ENCODE peak calls at places on chromosomes 7 and 10, in four cellular contexts. One of them, this sample, is unnamed.

GRCh38 chr7:56007891-56008290 is 43.4 kb downstream of the PSPH start:
- DNase-seq in dorsolateral prefrontal cortex: peak; percentile 41
- DNase-seq in lower lobe of right lung: no peak
- DNase-seq in transverse colon: no peak
- DNase-seq in this sample: no peak

GRCh38 chr10:63703113-63703670 is 182.0 kb downstream of the REEP3 start:
- DNase-seq in dorsolateral prefrontal cortex: no peak
- DNase-seq in lower lobe of right lung: no peak
- DNase-seq in transverse colon: no peak
- DNase-seq in this sample: no peak

GRCh38 chr7:103065666-103066065 is 8.9 kb downstream of the FBXL13 start:
- DNase-seq in dorsolateral prefrontal cortex: no peak
- DNase-seq in lower lobe of right lung: no peak
- DNase-seq in transverse colon: peak; percentile 21
- DNase-seq in this sample: no peak

GRCh38 chr10:86366033-86366901 is at the start of gene GRID1:
- DNase-seq in dorsolateral prefrontal cortex: peak; percentile 57
- DNase-seq in lower lobe of right lung: peak; percentile 51
- DNase-seq in transverse colon: no peak
- DNase-seq in this sample: no peak

GRCh38 chr7:27189560-27190283 is 4.7 kb upstream of the HOXA11 start:
- DNase-seq in dorsolateral prefrontal cortex: no peak
- DNase-seq in lower lobe of right lung: no peak
- DNase-seq in transverse colon: peak; percentile 41
- DNase-seq in this sample: no peak

GRCh38 chr10:74949024-74949423 is 122.6 kb downstream of the KAT6B start:
- DNase-seq in dorsolateral prefrontal cortex: no peak
- DNase-seq in lower lobe of right lung: no peak
- DNase-seq in transverse colon: no peak
- DNase-seq in this sample: no peak

GRCh38 chr10:122490786-122491680 is 29.7 kb downstream of the HTRA1 start:
- DNase-seq in dorsolateral prefrontal cortex: no peak
- DNase-seq in lower lobe of right lung: no peak
- DNase-seq in transverse colon: peak; percentile 28
- DNase-seq in this sample: no peak

GRCh38 chr7:112855227-112855626 is 65.0 kb upstream of the TMEM168 start:
- DNase-seq in dorsolateral prefrontal cortex: no peak
- DNase-seq in lower lobe of right lung: no peak
- DNase-seq in transverse colon: no peak
- DNase-seq in this sample: no peak

GRCh38 chr7:143305423-143306070 is 10.4 kb upstream of the CLCN1 start:
- DNase-seq in dorsolateral prefrontal cortex: peak; percentile 83
- DNase-seq in lower lobe of right lung: peak; percentile 86
- DNase-seq in transverse colon: peak; percentile 90
- DNase-seq in this sample: no peak

GRCh38 chr7:156515911-156516790 is 124.4 kb upstream of the RNF32 start:
- DNase-seq in dorsolateral prefrontal cortex: peak; percentile 20
- DNase-seq in lower lobe of right lung: no peak
- DNase-seq in transverse colon: peak; percentile 26
- DNase-seq in this sample: no peak

GRCh38 chr7:17521437-17521836 is 223.0 kb downstream of the AHR start:
- DNase-seq in dorsolateral prefrontal cortex: no peak
- DNase-seq in lower lobe of right lung: no peak
- DNase-seq in transverse colon: no peak
- DNase-seq in this sample: no peak

GRCh38 chr10:113463777-113464176 is 89.1 kb upstream of the HABP2 start:
- DNase-seq in dorsolateral prefrontal cortex: no peak
- DNase-seq in lower lobe of right lung: no peak
- DNase-seq in transverse colon: no peak
- DNase-seq in this sample: no peak

GRCh38 chr10:481636-482035 is 207.8 kb downstream of the DIP2C start:
- DNase-seq in dorsolateral prefrontal cortex: no peak
- DNase-seq in lower lobe of right lung: no peak
- DNase-seq in transverse colon: no peak
- DNase-seq in this sample: no peak

GRCh38 chr7:134685250-134685649 is 38.6 kb downstream of the BPGM start:
- DNase-seq in dorsolateral prefrontal cortex: no peak
- DNase-seq in lower lobe of right lung: no peak
- DNase-seq in transverse colon: no peak
- DNase-seq in this sample: no peak

GRCh38 chr7:143237363-143237762 is 15.5 kb downstream of the TAS2R40 start:
- DNase-seq in dorsolateral prefrontal cortex: no peak
- DNase-seq in lower lobe of right lung: no peak
- DNase-seq in transverse colon: no peak
- DNase-seq in this sample: no peak

GRCh38 chr10:68501691-68502090 is 25.6 kb downstream of the SLC25A16 start:
- DNase-seq in dorsolateral prefrontal cortex: no peak
- DNase-seq in lower lobe of right lung: no peak
- DNase-seq in transverse colon: no peak
- DNase-seq in this sample: no peak

GRCh38 chr7:30728591-30729100 is 23.3 kb upstream of the INMT start:
- DNase-seq in dorsolateral prefrontal cortex: no peak
- DNase-seq in lower lobe of right lung: no peak
- DNase-seq in transverse colon: no peak
- DNase-seq in this sample: no peak

GRCh38 chr10:49177391-49178355 is 10.5 kb downstream of the TMEM273 start:
- DNase-seq in dorsolateral prefrontal cortex: peak; percentile 70
- DNase-seq in lower lobe of right lung: no peak
- DNase-seq in transverse colon: peak; percentile 24
- DNase-seq in this sample: peak; percentile 31

GRCh38 chr10:81472927-81473470 is 402.0 kb upstream of the NRG3 start:
- DNase-seq in dorsolateral prefrontal cortex: no peak
- DNase-seq in lower lobe of right lung: no peak
- DNase-seq in transverse colon: no peak
- DNase-seq in this sample: no peak

GRCh38 chr7:19413444-19413965 is 268.3 kb upstream of the FERD3L start:
- DNase-seq in dorsolateral prefrontal cortex: no peak
- DNase-seq in lower lobe of right lung: no peak
- DNase-seq in transverse colon: no peak
- DNase-seq in this sample: no peak

GRCh38 chr7:139620676-139621344 is 97.3 kb downstream of the CLEC2L start:
- DNase-seq in dorsolateral prefrontal cortex: peak; percentile 37
- DNase-seq in lower lobe of right lung: no peak
- DNase-seq in transverse colon: peak; percentile 49
- DNase-seq in this sample: no peak

GRCh38 chr10:97553575-97554100 is 18.9 kb upstream of the ANKRD2 start:
- DNase-seq in dorsolateral prefrontal cortex: peak; percentile 80
- DNase-seq in lower lobe of right lung: peak; percentile 80
- DNase-seq in transverse colon: peak; percentile 52
- DNase-seq in this sample: peak; percentile 19

GRCh38 chr10:75035975-75036708 is 75.3 kb upstream of the SAMD8 start:
- DNase-seq in dorsolateral prefrontal cortex: no peak
- DNase-seq in lower lobe of right lung: no peak
- DNase-seq in transverse colon: no peak
- DNase-seq in this sample: no peak

GRCh38 chr10:112875474-112876267 is 74.4 kb upstream of the TCF7L2 start:
- DNase-seq in dorsolateral prefrontal cortex: no peak
- DNase-seq in lower lobe of right lung: no peak
- DNase-seq in transverse colon: peak; percentile 51
- DNase-seq in this sample: peak; percentile 5

GRCh38 chr10:69873141-69873540 is 71.4 kb downstream of the COL13A1 start:
- DNase-seq in dorsolateral prefrontal cortex: no peak
- DNase-seq in lower lobe of right lung: no peak
- DNase-seq in transverse colon: no peak
- DNase-seq in this sample: no peak

GRCh38 chr7:87475359-87476178 is at the start of gene ABCB4:
- DNase-seq in dorsolateral prefrontal cortex: no peak
- DNase-seq in lower lobe of right lung: peak; percentile 41
- DNase-seq in transverse colon: peak; percentile 10
- DNase-seq in this sample: no peak

GRCh38 chr7:142909921-142910521 is 23.5 kb downstream of the TRPV5 start:
- DNase-seq in dorsolateral prefrontal cortex: no peak
- DNase-seq in lower lobe of right lung: no peak
- DNase-seq in transverse colon: no peak
- DNase-seq in this sample: no peak

GRCh38 chr10:10831085-10831484 is 186.6 kb upstream of the CELF2 start:
- DNase-seq in dorsolateral prefrontal cortex: no peak
- DNase-seq in lower lobe of right lung: peak; percentile 72
- DNase-seq in transverse colon: peak; percentile 27
- DNase-seq in this sample: peak; percentile 81

GRCh38 chr7:35676211-35676610 is 18.7 kb downstream of the HERPUD2 start:
- DNase-seq in dorsolateral prefrontal cortex: no peak
- DNase-seq in lower lobe of right lung: no peak
- DNase-seq in transverse colon: no peak
- DNase-seq in this sample: no peak

GRCh38 chr7:30816291-30817059 is 45.3 kb downstream of the MINDY4 start:
- DNase-seq in dorsolateral prefrontal cortex: no peak
- DNase-seq in lower lobe of right lung: no peak
- DNase-seq in transverse colon: no peak
- DNase-seq in this sample: no peak

GRCh38 chr7:22442187-22442886 is 57.7 kb downstream of the STEAP1B start:
- DNase-seq in dorsolateral prefrontal cortex: no peak
- DNase-seq in lower lobe of right lung: peak; percentile 49
- DNase-seq in transverse colon: no peak
- DNase-seq in this sample: no peak

GRCh38 chr10:3781458-3782098 is 3.4 kb downstream of the KLF6 start:
- DNase-seq in dorsolateral prefrontal cortex: no peak
- DNase-seq in lower lobe of right lung: peak; percentile 79
- DNase-seq in transverse colon: peak; percentile 68
- DNase-seq in this sample: no peak

GRCh38 chr10:77168861-77169260 is 468.7 kb downstream of the KCNMA1 start:
- DNase-seq in dorsolateral prefrontal cortex: no peak
- DNase-seq in lower lobe of right lung: no peak
- DNase-seq in transverse colon: no peak
- DNase-seq in this sample: no peak

GRCh38 chr10:22479419-22479818 is 134.1 kb downstream of the SPAG6 start:
- DNase-seq in dorsolateral prefrontal cortex: peak; percentile 75
- DNase-seq in lower lobe of right lung: no peak
- DNase-seq in transverse colon: no peak
- DNase-seq in this sample: no peak

GRCh38 chr10:132865236-132865635 is 77.1 kb downstream of the CFAP46 start:
- DNase-seq in dorsolateral prefrontal cortex: no peak
- DNase-seq in lower lobe of right lung: peak; percentile 20
- DNase-seq in transverse colon: peak; percentile 0
- DNase-seq in this sample: no peak

GRCh38 chr7:98400538-98401427 is at the start of gene BAIAP2L1:
- DNase-seq in dorsolateral prefrontal cortex: no peak
- DNase-seq in lower lobe of right lung: peak; percentile 93
- DNase-seq in transverse colon: peak; percentile 97
- DNase-seq in this sample: no peak

GRCh38 chr7:155227004-155227787 is 70.5 kb upstream of the INSIG1 start:
- DNase-seq in dorsolateral prefrontal cortex: no peak
- DNase-seq in lower lobe of right lung: no peak
- DNase-seq in transverse colon: no peak
- DNase-seq in this sample: no peak

DNA sequence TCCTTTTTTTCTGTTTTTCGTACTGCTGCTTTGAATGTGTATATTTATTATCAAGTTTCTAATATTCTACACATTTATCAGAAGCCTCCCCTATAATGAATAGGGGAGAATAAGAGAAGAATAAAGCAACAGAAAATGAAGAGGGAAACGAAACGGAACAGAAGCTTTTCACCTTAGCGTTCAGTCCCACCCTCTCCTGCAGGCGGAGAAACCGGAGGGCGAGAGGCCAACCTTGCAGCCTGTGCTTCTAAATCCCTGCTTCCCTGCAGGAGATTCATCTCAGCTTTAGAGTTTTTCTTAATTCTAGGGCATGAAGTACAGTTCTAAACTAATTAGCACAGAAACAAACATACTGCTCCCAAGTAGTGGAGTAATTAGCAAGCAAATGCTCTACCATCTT is 107.2 kb downstream of the CUBN start:
- DNase-seq in dorsolateral prefrontal cortex: no peak
- DNase-seq in lower lobe of right lung: no peak
- DNase-seq in transverse colon: no peak
- DNase-seq in this sample: no peak
- H3K27ac ChIP-seq in dorsolateral prefrontal cortex: peak overlapping the region; percentile 19
- H3K27ac ChIP-seq in lower lobe of right lung: peak overlapping the region; percentile 76
- H3K27ac ChIP-seq in transverse colon: peak overlapping the region; percentile 79
- H3K27ac ChIP-seq in this sample: no peak overlapping the region

DNA sequence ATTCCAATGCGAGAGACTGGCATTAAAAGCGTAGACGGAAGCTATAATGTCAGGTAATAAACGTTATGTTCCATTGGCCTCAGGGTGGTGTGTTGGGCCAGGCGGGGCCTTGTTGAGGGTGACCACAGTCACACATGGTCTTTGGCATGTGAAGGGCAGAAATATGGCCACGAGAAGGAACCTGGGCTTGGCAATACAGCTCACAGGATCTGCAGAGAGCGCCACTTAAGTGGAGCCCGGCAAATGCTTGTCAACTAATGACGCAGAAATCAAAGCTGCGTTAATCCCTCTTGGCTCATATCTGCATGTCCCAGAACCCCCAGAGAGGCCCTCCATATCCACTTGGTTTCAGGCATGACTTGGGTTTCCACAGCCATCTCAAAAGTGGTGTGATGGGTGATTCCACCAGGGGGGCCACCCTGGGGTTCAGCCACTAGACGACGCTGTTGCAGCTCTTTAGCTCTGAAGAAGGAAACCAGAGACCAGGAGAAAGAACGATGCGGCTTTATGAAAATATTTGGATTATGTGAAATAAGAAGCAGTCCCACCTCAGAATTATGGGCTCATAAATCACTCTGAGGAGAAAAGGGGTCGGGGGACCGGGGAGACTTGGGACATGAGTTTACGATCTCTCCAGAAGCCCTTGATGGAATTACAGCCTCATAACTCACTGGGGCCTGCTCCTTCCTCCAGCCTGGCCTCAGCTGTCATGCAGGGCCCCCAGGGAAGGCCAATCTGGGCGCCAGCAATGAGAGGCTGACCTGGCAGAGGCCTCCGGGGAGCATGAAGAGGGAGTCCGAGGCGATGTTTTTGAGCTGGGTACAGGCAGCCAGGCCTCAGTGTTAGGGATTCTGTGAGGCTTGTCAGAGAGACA is 462.5 kb downstream of the PLXNA4 start:
- DNase-seq in dorsolateral prefrontal cortex: no peak
- DNase-seq in lower lobe of right lung: no peak
- DNase-seq in transverse colon: no peak
- DNase-seq in this sample: no peak
- TF ChIP-seq CTCF in dorsolateral prefrontal cortex: no peak
- TF ChIP-seq CTCF in lower lobe of right lung: no peak
- TF ChIP-seq CTCF in transverse colon: peak; percentile 13
- TF ChIP-seq CTCF in this sample: no peak

GRCh38 chr7:28983396-28984190 is 25.5 kb upstream of the TRIL start:
- DNase-seq in dorsolateral prefrontal cortex: no peak
- DNase-seq in lower lobe of right lung: no peak
- DNase-seq in transverse colon: no peak
- DNase-seq in this sample: no peak
- H3K27ac ChIP-seq in dorsolateral prefrontal cortex: no peak overlapping the region
- H3K27ac ChIP-seq in lower lobe of right lung: no peak overlapping the region
- H3K27ac ChIP-seq in transverse colon: no peak overlapping the region
- H3K27ac ChIP-seq in this sample: no peak overlapping the region

GRCh38 chr7:3636131-3636860 is 335.2 kb downstream of the SDK1 start:
- DNase-seq in dorsolateral prefrontal cortex: no peak
- DNase-seq in lower lobe of right lung: no peak
- DNase-seq in transverse colon: no peak
- DNase-seq in this sample: no peak
- TF ChIP-seq CTCF in dorsolateral prefrontal cortex: no peak
- TF ChIP-seq CTCF in lower lobe of right lung: no peak
- TF ChIP-seq CTCF in transverse colon: no peak
- TF ChIP-seq CTCF in this sample: no peak

GRCh38 chr10:33859319-33860022 is 525.0 kb upstream of the NRP1 start:
- DNase-seq in dorsolateral prefrontal cortex: no peak
- DNase-seq in lower lobe of right lung: no peak
- DNase-seq in transverse colon: no peak
- DNase-seq in this sample: no peak
- H3K27ac ChIP-seq in dorsolateral prefrontal cortex: no peak overlapping the region
- H3K27ac ChIP-seq in lower lobe of right lung: no peak overlapping the region
- H3K27ac ChIP-seq in transverse colon: no peak overlapping the region
- H3K27ac ChIP-seq in this sample: no peak overlapping the region

GRCh38 chr10:100508691-100509150 is 10.9 kb downstream of the SEC31B start:
- DNase-seq in dorsolateral prefrontal cortex: no peak
- DNase-seq in lower lobe of right lung: no peak
- DNase-seq in transverse colon: no peak
- DNase-seq in this sample: no peak
- TF ChIP-seq CTCF in dorsolateral prefrontal cortex: peak; percentile 26
- TF ChIP-seq CTCF in lower lobe of right lung: peak; percentile 34
- TF ChIP-seq CTCF in transverse colon: peak; percentile 29
- TF ChIP-seq CTCF in this sample: no peak

This sample was measured in thoracic aorta.